ENCODE peak calls at places on chromosomes 13 and 19, in eight cellular contexts. F, K, Q, T, Y, O, D and N are unnamed samples.

GRCh38 chr19:566403-566802 is 6.0 kb upstream of the BSG start:
- DNase-seq in D (peak), T (no peak), O (no peak), Y (no peak), K (peak), F (no peak), Q (no peak), N (peak)

GRCh38 chr19:917323-918151 is at the start of gene KISS1R:
- DNase-seq in D (no peak), T (peak), Q (no peak), K (no peak), Y (peak), O (peak), F (peak), N (peak)

GRCh38 chr19:6264077-6264445 is 15.7 kb downstream of the MLLT1 start:
- DNase-seq in D (no peak), F (peak), Y (no peak), O (no peak), T (no peak), K (no peak), Q (peak), N (no peak)

GRCh38 chr13:47027797-47028437 is 131.1 kb upstream of the HTR2A start:
- DNase-seq in T (no peak), O (no peak), Y (no peak), Q (no peak), F (peak), K (no peak), D (no peak), N (no peak)

GRCh38 chr19:18434411-18435184 is 3.3 kb downstream of the ISYNA1 start:
- DNase-seq in Y (no peak), D (no peak), K (no peak), Q (no peak), F (no peak), T (no peak), O (no peak), N (no peak)

GRCh38 chr13:22703601-22704209 is 477.1 kb upstream of the SGCG start:
- DNase-seq in T (no peak), Q (peak), F (no peak), O (no peak), D (no peak), K (no peak), Y (no peak), N (peak)

GRCh38 chr13:95603887-95604533 is 40.5 kb downstream of the DZIP1 start:
- DNase-seq in D (no peak), Y (no peak), Q (no peak), T (no peak), K (peak), F (no peak), O (no peak), N (no peak)

GRCh38 chr13:102700088-102701031 is 5.5 kb upstream of the METTL21C start:
- DNase-seq in Y (no peak), D (peak), O (no peak), K (peak), Q (no peak), T (no peak), F (no peak), N (no peak)

GRCh38 chr13:45034342-45034741 is 45.0 kb downstream of the GPALPP1 start:
- DNase-seq in O (no peak), D (no peak), F (no peak), K (no peak), Q (no peak), Y (no peak), T (no peak), N (no peak)

GRCh38 chr13:110910013-110910890 is 4.6 kb downstream of the ANKRD10 start:
- DNase-seq in D (no peak), O (no peak), F (no peak), Q (peak), K (no peak), T (no peak), Y (no peak), N (no peak)

GRCh38 chr19:44176590-44176989 is 11.7 kb downstream of the ZNF226 start:
- DNase-seq in Q (no peak), K (no peak), T (no peak), D (no peak), F (no peak), Y (no peak), O (no peak), N (no peak)

GRCh38 chr13:62171697-62172096 is 756.0 kb upstream of the PCDH20 start:
- DNase-seq in D (no peak), T (no peak), K (no peak), Q (no peak), F (no peak), Y (no peak), O (no peak), N (no peak)